ENCODE peak calls at places on chromosomes 2 and 18, in eight cellular contexts. L, F, P, S, A, T, V and I are unnamed samples.

GRCh38 chr2:163801499-163801893 is 65.7 kb upstream of the FIGN start:
- DNase-seq in L (no peak), F (no peak), P (no peak), S (no peak), A (no peak), T (no peak), V (no peak), I (no peak)

GRCh38 chr2:218569661-218570500 is 1.2 kb downstream of the CNOT9 start:
- DNase-seq in L (no peak), F (no peak), P (no peak), S (peak), A (no peak), T (peak), V (peak), I (no peak)

GRCh38 chr2:174012347-174013309 is 47.5 kb upstream of the SP3 start:
- DNase-seq in L (peak), F (no peak), P (peak), S (no peak), A (peak), T (peak), V (no peak), I (peak)

GRCh38 chr2:9693646-9694045 is 62.8 kb upstream of the YWHAQ start:
- DNase-seq in L (no peak), F (no peak), P (no peak), S (no peak), A (no peak), T (no peak), V (no peak), I (peak)

GRCh38 chr18:12657849-12658829 is at the start of gene SPIRE1:
- DNase-seq in L (peak), F (peak), P (no peak), S (peak), A (peak), T (peak), V (peak), I (peak)

GRCh38 chr2:101516833-101517690 is 42.1 kb upstream of the RFX8 start:
- DNase-seq in L (no peak), F (peak), P (peak), S (peak), A (no peak), T (peak), V (peak), I (no peak)

GRCh38 chr2:58638256-58638795 is 397.2 kb upstream of the FANCL start:
- DNase-seq in L (no peak), F (no peak), P (no peak), S (peak), A (no peak), T (peak), V (peak), I (no peak)

GRCh38 chr2:71452565-71452964 is 796 bp upstream of the DYSF start:
- DNase-seq in L (peak), F (peak), P (peak), S (peak), A (no peak), T (peak), V (peak), I (no peak)

GRCh38 chr2:232533944-232534710 is 5.4 kb upstream of the CHRNG start:
- DNase-seq in L (no peak), F (no peak), P (no peak), S (no peak), A (no peak), T (peak), V (no peak), I (peak)

GRCh38 chr2:46818141-46818552 is 97.5 kb downstream of the MCFD2 start:
- DNase-seq in L (no peak), F (no peak), P (no peak), S (no peak), A (no peak), T (peak), V (no peak), I (peak)

GRCh38 chr2:128372621-128373341 is 54.1 kb upstream of the HS6ST1 start:
- DNase-seq in L (no peak), F (no peak), P (no peak), S (no peak), A (no peak), T (no peak), V (no peak), I (peak)

GRCh38 chr2:118521272-118521671 is 326.2 kb downstream of the EN1 start:
- DNase-seq in L (no peak), F (no peak), P (no peak), S (no peak), A (no peak), T (no peak), V (no peak), I (no peak)

DNA sequence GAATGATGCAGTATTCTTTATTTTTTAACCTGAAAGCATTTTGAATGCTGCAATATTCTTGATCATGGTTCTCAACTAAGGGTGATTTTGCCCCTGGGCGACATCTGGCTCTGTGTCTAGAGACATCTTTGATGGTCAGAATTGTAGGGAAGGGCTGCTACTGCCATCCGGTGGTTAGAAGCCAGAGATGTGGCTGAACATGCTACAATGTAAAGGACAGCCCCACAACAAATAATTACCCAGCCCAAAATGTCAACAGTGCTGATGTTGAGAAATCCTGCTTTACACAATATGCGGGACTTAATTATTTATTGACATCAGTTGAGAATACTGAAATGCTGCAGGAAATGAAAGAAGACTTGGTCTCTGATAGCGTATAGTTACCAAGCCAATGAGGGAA is 37.5 kb upstream of the SERPINB2 start:
- DNase-seq in L (peak), F (peak), P (no peak), S (peak), A (no peak), T (peak), V (peak), I (no peak)
- TF ChIP-seq CTCF in L (peak), F (peak), P (no peak), S (peak), A (no peak), T (peak), V (peak), I (no peak)

DNA sequence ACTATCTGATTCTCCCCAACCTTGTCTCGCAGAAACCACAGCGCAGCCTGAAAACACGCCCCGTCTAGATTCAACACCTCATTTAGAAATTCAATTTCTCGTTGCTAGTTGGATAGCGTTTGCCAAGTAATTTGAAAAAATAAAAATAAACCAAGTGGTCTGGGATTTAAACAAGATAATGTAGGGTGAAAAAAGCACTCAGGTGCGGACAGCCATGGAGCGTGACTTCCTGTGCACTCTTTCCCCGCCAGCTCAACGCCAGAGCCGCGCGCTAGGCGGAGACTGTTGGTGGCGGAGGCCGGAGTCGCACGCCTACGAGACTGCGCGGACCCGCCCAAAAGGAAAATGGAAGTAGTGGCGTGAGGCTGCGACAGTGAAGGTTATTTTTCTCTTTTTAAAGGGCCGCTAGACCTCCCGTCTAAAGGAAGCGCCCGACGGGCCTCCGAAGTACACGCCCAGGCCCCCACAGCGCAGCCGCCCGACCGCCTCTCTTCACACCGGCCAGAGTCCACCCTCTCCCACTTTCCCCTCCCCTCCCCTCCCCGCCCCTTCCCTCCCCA is 584 bp upstream of the CCNT2 start:
- DNase-seq in L (no peak), F (no peak), P (no peak), S (no peak), A (no peak), T (no peak), V (peak), I (no peak)
- TF ChIP-seq CTCF in L (peak), F (no peak), P (no peak), S (peak), A (peak), T (peak), V (peak), I (peak)

GRCh38 chr2:203126971-203127370 is 111.8 kb upstream of the CYP20A1 start:
- DNase-seq in L (no peak), F (no peak), P (no peak), S (no peak), A (no peak), T (peak), V (no peak), I (no peak)

DNA sequence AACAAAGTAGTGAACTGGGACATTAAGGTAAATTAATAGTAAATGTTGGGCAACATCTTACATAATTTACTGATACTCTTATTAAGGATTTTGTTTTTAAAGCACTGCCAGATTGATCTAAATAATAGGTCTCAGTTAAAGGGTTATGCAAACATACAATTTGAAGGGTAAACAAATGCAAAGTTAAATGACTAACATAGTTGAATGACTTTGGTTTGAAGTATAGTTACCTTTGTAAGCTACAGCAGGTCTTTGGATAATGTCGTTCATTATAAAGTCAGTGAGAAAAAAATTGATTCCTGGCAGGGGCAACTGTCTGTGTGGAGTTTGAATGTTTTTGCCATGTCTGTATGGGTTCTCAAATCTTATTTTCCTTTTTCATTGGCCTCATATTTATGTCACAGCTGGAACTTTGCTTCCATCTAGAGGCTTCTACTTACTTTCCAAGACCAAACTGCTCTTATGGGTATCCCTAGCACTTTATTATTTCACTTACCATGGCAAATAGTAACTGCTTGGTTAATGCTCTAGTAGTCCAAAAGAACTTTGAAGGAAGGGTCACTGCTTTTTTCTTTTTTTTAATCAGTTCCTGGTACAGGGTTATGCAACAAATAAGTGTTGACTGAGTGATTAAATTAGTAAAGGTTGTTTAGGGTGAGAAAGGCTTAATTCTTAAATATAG is 107.8 kb downstream of the NBEAL1 start:
- DNase-seq in L (no peak), F (peak), P (no peak), S (peak), A (no peak), T (peak), V (no peak), I (no peak)
- TF ChIP-seq CTCF in L (peak), F (no peak), P (no peak), S (peak), A (no peak), T (no peak), V (peak), I (no peak)

GRCh38 chr2:65294701-65295100 is 67.1 kb downstream of the ACTR2 start:
- DNase-seq in L (no peak), F (no peak), P (no peak), S (no peak), A (no peak), T (no peak), V (no peak), I (no peak)
- TF ChIP-seq CTCF in L (no peak), F (no peak), P (no peak), S (no peak), A (no peak), T (no peak), V (no peak), I (no peak)

DNA sequence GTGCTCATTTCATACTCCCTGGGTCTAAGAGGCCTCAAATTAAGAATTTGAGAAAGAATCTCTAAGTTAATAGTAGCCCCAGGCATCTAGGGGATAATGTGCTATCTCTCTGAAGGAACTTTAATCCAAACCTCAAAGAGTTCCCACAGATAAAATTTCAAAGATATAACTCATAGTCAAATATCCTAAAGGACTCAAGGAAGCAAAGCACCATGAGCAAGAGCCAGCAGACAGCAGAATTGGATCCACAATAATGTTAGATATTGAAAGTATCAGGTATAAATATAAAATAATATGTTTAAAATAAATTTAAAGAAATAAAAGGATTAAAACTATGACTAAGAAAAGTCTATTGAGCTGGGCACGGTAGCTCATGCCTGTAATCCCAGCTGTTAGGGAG is 31.7 kb upstream of the SIX3 start:
- DNase-seq in L (no peak), F (no peak), P (no peak), S (no peak), A (no peak), T (no peak), V (no peak), I (no peak)
- TF ChIP-seq CTCF in L (no peak), F (no peak), P (no peak), S (no peak), A (no peak), T (no peak), V (no peak), I (no peak)

DNA sequence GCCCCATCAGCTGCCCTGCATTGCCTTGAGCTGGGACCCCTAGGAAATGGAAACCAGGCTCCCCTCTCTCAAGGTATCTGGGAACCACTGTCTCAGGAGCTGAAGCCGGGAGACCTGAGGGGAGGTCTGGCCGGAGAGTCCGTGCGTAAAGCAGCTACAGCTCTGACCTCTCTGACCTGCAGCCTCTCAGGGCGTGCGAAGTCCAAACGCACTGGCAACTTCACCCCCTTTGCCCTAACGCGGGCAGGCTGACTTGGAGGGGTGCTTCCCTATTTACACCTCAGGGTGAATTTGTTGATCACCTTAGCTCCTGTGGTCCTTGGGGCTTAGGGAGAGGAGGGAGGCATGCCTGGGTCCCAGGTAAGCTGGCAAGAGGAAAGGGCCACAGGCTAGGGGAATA is 17.5 kb downstream of the SIGLEC15 start:
- DNase-seq in L (no peak), F (no peak), P (no peak), S (no peak), A (no peak), T (no peak), V (no peak), I (no peak)
- TF ChIP-seq CTCF in L (no peak), F (no peak), P (no peak), S (no peak), A (no peak), T (no peak), V (no peak), I (no peak)

GRCh38 chr2:120949027-120949956 is 213.6 kb downstream of the GLI2 start:
- DNase-seq in L (no peak), F (peak), P (no peak), S (peak), A (no peak), T (no peak), V (no peak), I (no peak)
- TF ChIP-seq CTCF in L (peak), F (peak), P (no peak), S (peak), A (no peak), T (peak), V (peak), I (no peak)

GRCh38 chr2:151728736-151729415 is 5.4 kb downstream of the NEB start:
- DNase-seq in L (no peak), F (no peak), P (no peak), S (no peak), A (no peak), T (no peak), V (no peak), I (no peak)
- TF ChIP-seq CTCF in L (peak), F (no peak), P (no peak), S (no peak), A (no peak), T (no peak), V (no peak), I (no peak)

GRCh38 chr2:5290911-5291546 is 401.2 kb upstream of the SOX11 start:
- DNase-seq in L (no peak), F (no peak), P (no peak), S (peak), A (no peak), T (no peak), V (no peak), I (no peak)
- TF ChIP-seq CTCF in L (no peak), F (no peak), P (no peak), S (no peak), A (no peak), T (no peak), V (no peak), I (no peak)

DNA sequence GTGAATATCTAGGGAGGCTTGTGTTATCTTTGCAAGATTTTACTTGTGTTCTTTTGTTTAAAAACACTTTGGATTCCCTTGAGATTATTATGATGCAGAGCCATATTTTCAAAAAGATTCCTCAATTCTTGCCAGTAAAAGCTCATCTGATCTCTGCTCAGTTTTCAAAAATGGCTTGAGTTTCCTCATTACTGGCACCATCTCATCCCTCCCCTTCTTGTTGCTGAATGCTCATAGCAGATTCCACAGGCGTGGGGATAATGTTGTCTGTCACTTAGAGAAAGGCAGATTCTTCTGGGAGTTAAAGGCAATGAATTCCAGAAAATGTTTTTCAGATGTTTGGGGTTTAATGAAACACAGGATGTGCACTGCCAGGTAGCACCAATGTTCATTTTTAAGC is 170.4 kb upstream of the TANK start:
- DNase-seq in L (no peak), F (no peak), P (no peak), S (no peak), A (no peak), T (peak), V (no peak), I (no peak)
- TF ChIP-seq CTCF in L (no peak), F (no peak), P (no peak), S (no peak), A (no peak), T (no peak), V (no peak), I (no peak)